ENCODE peak calls at places on chromosomes 2 and 18, in four cellular contexts. W is fibroblast of lung, Z is astrocyte, R is K562. D is an unnamed sample.

GRCh38 chr18:63346471-63347183 is 20.4 kb downstream of the KDSR start:
- DNase-seq in W (no peak), Z (peak), R (no peak), D (no peak)

GRCh38 chr18:48479531-48479930 is 59.3 kb upstream of the CTIF start:
- DNase-seq in W (no peak), Z (no peak), R (no peak), D (no peak)

GRCh38 chr2:3290655-3291054 is 87.0 kb downstream of the EIPR1 start:
- DNase-seq in W (no peak), Z (no peak), R (no peak), D (no peak)

GRCh38 chr2:41930807-41931566 is 116.8 kb upstream of the PKDCC start:
- DNase-seq in W (peak), Z (peak), R (no peak), D (no peak)

GRCh38 chr2:131094655-131095281 is 1.5 kb upstream of the FAM168B start:
- DNase-seq in W (no peak), Z (peak), R (no peak), D (no peak)

GRCh38 chr2:6814869-6815268 is 50.8 kb downstream of the CMPK2 start:
- DNase-seq in W (no peak), Z (no peak), R (no peak), D (no peak)

GRCh38 chr2:177474904-177475474 is 82.4 kb downstream of the AGPS start:
- DNase-seq in W (peak), Z (peak), R (no peak), D (no peak)

GRCh38 chr2:12835733-12836132 is 119.0 kb downstream of the TRIB2 start:
- DNase-seq in W (no peak), Z (no peak), R (no peak), D (no peak)

GRCh38 chr2:143530753-143531152 is 401.5 kb downstream of the ARHGAP15 start:
- DNase-seq in W (no peak), Z (no peak), R (no peak), D (no peak)

GRCh38 chr18:22542400-22542835 is 124.7 kb upstream of the CTAGE1 start:
- DNase-seq in W (peak), Z (peak), R (no peak), D (no peak)

GRCh38 chr18:44620821-44621220 is 59.9 kb upstream of the SETBP1 start:
- DNase-seq in W (no peak), Z (no peak), R (no peak), D (no peak)
- H3K4me3 ChIP-seq in W (no peak), Z (no peak), R (no peak), D (no peak)

DNA sequence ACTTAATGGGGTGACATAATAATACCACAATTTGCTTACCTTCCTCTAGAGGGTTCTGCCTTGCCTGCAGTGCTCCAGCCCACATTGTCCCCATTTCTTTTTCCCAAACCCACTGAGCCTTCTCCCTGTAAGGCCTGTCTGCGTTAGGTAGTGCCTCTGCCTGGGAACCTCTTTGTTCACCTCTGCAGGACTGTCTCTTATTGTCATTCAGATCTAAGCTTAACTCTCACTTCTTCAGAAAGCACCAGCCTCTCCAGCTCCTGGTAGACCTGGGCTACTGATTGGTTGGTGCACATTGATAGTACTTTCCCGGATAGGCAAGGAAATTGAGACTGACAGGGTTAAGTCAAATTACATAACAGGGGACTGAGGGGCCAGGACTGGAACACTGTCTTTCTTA is 49.1 kb downstream of the CCDC85A start:
- DNase-seq in W (no peak), Z (no peak), R (no peak), D (no peak)
- H3K27ac ChIP-seq in W (no peak), Z (no peak), R (no peak), D (no peak)

GRCh38 chr18:31611511-31611910 is 19.8 kb downstream of the TTR start:
- DNase-seq in W (no peak), Z (no peak), R (no peak), D (no peak)

GRCh38 chr18:31612124-31612523 is 20.4 kb downstream of the TTR start:
- DNase-seq in W (no peak), Z (peak), R (no peak), D (no peak)

GRCh38 chr18:31614044-31614443 is 22.4 kb downstream of the TTR start:
- DNase-seq in W (no peak), Z (no peak), R (no peak), D (no peak)

GRCh38 chr18:31609886-31610646 is 18.4 kb downstream of the TTR start:
- DNase-seq in W (no peak), Z (no peak), R (no peak), D (peak)

GRCh38 chr18:31610841-31611240 is 19.2 kb downstream of the TTR start:
- DNase-seq in W (no peak), Z (no peak), R (no peak), D (peak)
- TF ChIP-seq CTCF in W (no peak), Z (no peak), R (peak), D (peak)

GRCh38 chr18:13610517-13610916 is 115.8 kb downstream of the FAM210A start:
- DNase-seq in W (no peak), Z (no peak), R (no peak), D (no peak)
- H3K4me3 ChIP-seq in W (peak), Z (peak), R (no peak), D (no peak)

DNA sequence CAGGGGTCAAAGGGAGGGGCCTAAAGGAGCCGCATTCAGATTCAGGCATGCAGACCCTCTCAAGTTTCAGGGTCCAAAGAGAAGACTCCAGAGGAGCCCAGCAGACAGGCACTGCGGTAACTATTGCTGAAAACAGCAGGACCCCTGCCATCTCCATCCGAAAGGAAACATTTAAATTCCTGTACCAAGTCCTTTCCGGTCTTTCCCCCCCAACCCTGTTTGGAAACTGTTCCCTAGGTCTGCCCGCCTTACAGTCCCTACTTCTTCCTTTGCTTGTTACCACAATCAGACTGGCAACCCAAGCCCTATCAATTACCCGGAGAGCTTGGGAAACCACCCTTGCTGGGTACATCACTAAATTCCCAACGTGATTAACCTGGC is 82.0 kb downstream of the DNMT3A start:
- DNase-seq in W (no peak), Z (no peak), R (no peak), D (no peak)
- H3K27ac ChIP-seq in W (no peak), Z (no peak), R (no peak), D (no peak)

D was measured in WERI-Rb-1.